ENCODE peak calls at places on chromosomes 11 and 22, in nine cellular contexts. O is Panc1; T is neuronal stem cell; U is IMR-90; W is WERI-Rb-1; Z is psoas muscle; Q is aorta; X is CD8-positive, alpha-beta T cell; J is fibroblast of pulmonary artery. S is an unnamed sample.

GRCh38 chr11:12469451-12469850 is 92.1 kb downstream of the PARVA start:
- DNase-seq in W (no peak), O (no peak), Z (peak; percentile 56), U (peak; percentile 26), T (no peak), J (peak; percentile 55), Q (no peak), X (no peak), S (no peak)

GRCh38 chr11:20097319-20098221 is 62.7 kb downstream of the DBX1 start:
- DNase-seq in J (peak; percentile 76), Z (no peak), O (no peak), T (no peak), Q (peak; percentile 60), X (no peak), U (peak; percentile 93), W (no peak), S (no peak)

GRCh38 chr11:130571519-130571918 is 123.1 kb downstream of the ADAMTS15 start:
- DNase-seq in Z (no peak), O (no peak), X (no peak), T (no peak), U (no peak), W (no peak), J (no peak), Q (no peak), S (no peak)

GRCh38 chr11:125170001-125170405 is 5.5 kb downstream of the PKNOX2 start:
- DNase-seq in T (no peak), W (peak; percentile 69), Q (no peak), J (peak; percentile 62), X (no peak), O (no peak), U (peak; percentile 19), Z (no peak), S (no peak)

GRCh38 chr22:46800102-46800857 is 37.8 kb downstream of the TBC1D22A start:
- DNase-seq in O (no peak), Q (no peak), J (no peak), U (no peak), X (no peak), T (no peak), Z (no peak), W (no peak), S (no peak)

GRCh38 chr11:76095891-76096290 is 110.4 kb downstream of the WNT11 start:
- DNase-seq in T (no peak), U (no peak), X (no peak), Q (no peak), Z (no peak), O (no peak), W (no peak), J (no peak), S (no peak)

GRCh38 chr11:15361316-15361715 is 246.6 kb downstream of the INSC start:
- DNase-seq in Q (no peak), U (no peak), T (no peak), O (no peak), Z (no peak), J (no peak), W (no peak), X (no peak), S (no peak)

GRCh38 chr11:3836903-3837302 is 3.9 kb downstream of the RHOG start:
- DNase-seq in O (no peak), X (peak; percentile 64), T (no peak), Z (no peak), W (no peak), U (no peak), Q (peak; percentile 79), J (no peak), S (no peak)

GRCh38 chr22:20648306-20648903 is 125.5 kb upstream of the SERPIND1 start:
- DNase-seq in J (no peak), W (peak; percentile 59), X (no peak), U (no peak), O (no peak), Q (no peak), T (no peak), Z (no peak), S (peak; percentile 21)

GRCh38 chr22:29339381-29340235 is 24.1 kb upstream of the RASL10A start:
- DNase-seq in W (no peak), X (no peak), Z (no peak), J (no peak), U (no peak), O (no peak), T (no peak), Q (no peak), S (no peak)

GRCh38 chr22:46122511-46122971 is 27.8 kb upstream of the PPARA start:
- DNase-seq in U (peak; percentile 46), W (peak; percentile 78), O (no peak), J (peak; percentile 63), Q (peak; percentile 84), X (peak; percentile 64), Z (peak; percentile 90), T (peak; percentile 65), S (no peak)

GRCh38 chr11:14350215-14350614 is 8.8 kb downstream of the RRAS2 start:
- DNase-seq in Q (no peak), U (no peak), Z (no peak), T (no peak), X (no peak), J (no peak), W (no peak), O (no peak), S (no peak)

GRCh38 chr11:38411149-38411548 is 1813.1 kb upstream of the RAG2 start:
- DNase-seq in O (no peak), Z (no peak), W (no peak), X (no peak), T (no peak), Q (no peak), J (no peak), U (no peak), S (no peak)

GRCh38 chr11:70661763-70662501 is 263.6 kb downstream of the CTTN start:
- DNase-seq in X (no peak), O (no peak), Q (no peak), Z (no peak), J (no peak), W (peak; percentile 62), T (peak; percentile 43), U (peak; percentile 43), S (no peak)

GRCh38 chr11:43685483-43685882 is 4.9 kb downstream of the HSD17B12 start:
- DNase-seq in X (no peak), J (no peak), O (no peak), W (no peak), T (no peak), U (no peak), Z (no peak), Q (no peak), S (no peak)

GRCh38 chr11:101129203-101129943 is at the start of gene PGR:
- DNase-seq in X (no peak), O (no peak), U (no peak), Q (peak; percentile 75), J (no peak), T (peak; percentile 17), W (peak; percentile 33), Z (peak; percentile 49), S (peak; percentile 62)
- H3K4me3 ChIP-seq in X (no peak within 1 kb of the TSS), O (no peak within 1 kb of the TSS), U (no peak within 1 kb of the TSS), Q (peak within 1 kb of the TSS; percentile 74), J (peak within 1 kb of the TSS; percentile 2), T (peak within 1 kb of the TSS; percentile 32), W (peak within 1 kb of the TSS; percentile 47), Z (peak within 1 kb of the TSS; percentile 64), S (peak within 1 kb of the TSS; percentile 58)

GRCh38 chr11:121588747-121589146 is 136.0 kb upstream of the SORL1-AS1 start:
- DNase-seq in W (no peak), X (no peak), Z (no peak), U (no peak), J (no peak), Q (no peak), O (no peak), T (no peak), S (no peak)
- H3K4me3 ChIP-seq in W (no peak overlapping the region), X (no peak overlapping the region), Z (no peak overlapping the region), U (no peak overlapping the region), J (no peak overlapping the region), Q (no peak overlapping the region), O (no peak overlapping the region), T (no peak overlapping the region), S (no peak overlapping the region)

GRCh38 chr11:115193931-115194797 is 310.1 kb downstream of the CADM1 start:
- DNase-seq in U (no peak), J (no peak), Z (no peak), W (no peak), X (no peak), O (no peak), Q (no peak), T (no peak), S (no peak)

GRCh38 chr11:115191761-115192160 is 312.5 kb downstream of the CADM1 start:
- DNase-seq in T (no peak), U (peak; percentile 72), O (no peak), W (no peak), Z (no peak), X (no peak), Q (no peak), J (no peak), S (no peak)

GRCh38 chr11:115197433-115197832 is 306.8 kb downstream of the CADM1 start:
- DNase-seq in U (peak; percentile 15), T (no peak), W (no peak), Q (no peak), J (no peak), Z (no peak), X (no peak), O (no peak), S (no peak)

GRCh38 chr11:115197031-115197430 is 307.2 kb downstream of the CADM1 start:
- DNase-seq in Q (no peak), O (no peak), U (no peak), Z (no peak), W (no peak), T (no peak), X (no peak), J (no peak), S (no peak)

DNA sequence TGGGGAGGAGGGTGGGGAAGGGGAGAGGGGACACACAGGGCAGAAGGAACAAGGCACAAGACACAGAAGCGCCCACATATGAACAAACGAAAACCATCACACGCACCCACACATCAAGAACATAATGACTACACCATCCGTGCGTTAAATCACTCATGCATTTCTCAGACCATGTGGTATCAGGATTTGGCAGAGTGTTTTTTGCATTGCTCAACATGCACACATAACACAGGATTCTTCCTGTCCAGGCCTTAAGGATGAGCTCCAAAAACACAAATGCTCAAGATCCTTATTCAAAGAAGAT is 309.5 kb downstream of the CADM1 start:
- DNase-seq in X (no peak), O (no peak), U (peak; percentile 76), T (no peak), W (no peak), J (no peak), Q (no peak), Z (no peak), S (no peak)
- H3K4me3 ChIP-seq in X (peak overlapping the region; percentile 8), O (no peak overlapping the region), U (no peak overlapping the region), T (no peak overlapping the region), W (no peak overlapping the region), J (no peak overlapping the region), Q (no peak overlapping the region), Z (no peak overlapping the region), S (no peak overlapping the region)

GRCh38 chr11:64876226-64876750 is 2.1 kb downstream of the EHD1 start:
- DNase-seq in O (no peak), Q (no peak), J (no peak), W (no peak), T (no peak), X (no peak), Z (no peak), U (no peak), S (no peak)
- H3K4me3 ChIP-seq in O (peak overlapping the region; percentile 88), Q (peak overlapping the region; percentile 50), J (peak overlapping the region; percentile 93), W (no peak overlapping the region), T (no peak overlapping the region), X (peak overlapping the region; percentile 100), Z (peak overlapping the region; percentile 99), U (peak overlapping the region; percentile 95), S (peak overlapping the region; percentile 84)

S was measured in right atrium auricular region.